ENCODE peak calls at places on chromosome 22, in six cellular contexts. W, H, Z, P, B and V are unnamed samples. For H3K4me1, the result is how much of the 10 kb centered on the place peaks cover.

GRCh38 chr22:32396746-32397145 is 15.3 kb downstream of the RTCB start:
- DNase-seq in W (no peak), H (peak), Z (no peak), P (no peak), B (no peak), V (no peak)

GRCh38 chr22:39898997-39899396 is 1.9 kb upstream of the GRAP2 start:
- DNase-seq in W (no peak), H (no peak), Z (no peak), P (no peak), B (no peak), V (no peak)

GRCh38 chr22:47107431-47107830 is 345.0 kb downstream of the TBC1D22A start:
- DNase-seq in W (no peak), H (no peak), Z (no peak), P (peak), B (no peak), V (no peak)

GRCh38 chr22:49237279-49237678 is 590.4 kb downstream of the BRD1 start:
- DNase-seq in W (no peak), H (no peak), Z (no peak), P (no peak), B (no peak), V (no peak)

GRCh38 chr22:50308986-50309600 is 1.6 kb upstream of the PLXNB2 start:
- DNase-seq in W (no peak), H (no peak), Z (no peak), P (no peak), B (no peak), V (peak)

GRCh38 chr22:39135092-39135896 is 17.2 kb downstream of the CBX7 start:
- DNase-seq in W (no peak), H (no peak), Z (peak), P (peak), B (no peak), V (peak)

GRCh38 chr22:46380069-46380468 is 44.6 kb downstream of the TRMU start:
- DNase-seq in W (no peak), H (no peak), Z (no peak), P (no peak), B (peak), V (no peak)

GRCh38 chr22:28560005-28560742 is 119.5 kb downstream of the TTC28 start:
- DNase-seq in W (no peak), H (no peak), Z (peak), P (peak), B (no peak), V (peak)

GRCh38 chr22:39174498-39175120 is 22.1 kb upstream of the CBX7 start:
- DNase-seq in W (peak), H (peak), Z (peak), P (peak), B (peak), V (peak)

GRCh38 chr22:19811211-19811621 is 43.5 kb downstream of the GNB1L start:
- DNase-seq in W (no peak), H (no peak), Z (no peak), P (no peak), B (peak), V (no peak)

GRCh38 chr22:11627798-11628650 is 3900.0 kb upstream of the OR11H1 start:
- DNase-seq in W (no peak), H (peak), Z (no peak), P (no peak), B (peak), V (no peak)

GRCh38 chr22:19764050-19764593 is 3.5 kb downstream of the TBX1 start:
- DNase-seq in W (no peak), H (no peak), Z (no peak), P (no peak), B (no peak), V (no peak)

GRCh38 chr22:29205598-29206371 is at the start of gene EMID1:
- DNase-seq in W (peak), H (peak), Z (peak), P (no peak), B (no peak), V (peak)

GRCh38 chr22:32653823-32654222 is 147.7 kb upstream of the TIMP3 start:
- DNase-seq in W (no peak), H (no peak), Z (no peak), P (no peak), B (no peak), V (no peak)

GRCh38 chr22:34045311-34045710 is 125.0 kb upstream of the LARGE1 start:
- DNase-seq in W (no peak), H (no peak), Z (no peak), P (no peak), B (no peak), V (no peak)

GRCh38 chr22:22974156-22974555 is 86.5 kb downstream of the IGLL5 start:
- DNase-seq in W (no peak), H (no peak), Z (no peak), P (no peak), B (no peak), V (no peak)

GRCh38 chr22:38513063-38513462 is 7.0 kb upstream of the DDX17 start:
- DNase-seq in W (no peak), H (no peak), Z (peak), P (no peak), B (no peak), V (no peak)

GRCh38 chr22:44623771-44624510 is 78.1 kb upstream of the PRR5 start:
- DNase-seq in W (no peak), H (no peak), Z (peak), P (peak), B (no peak), V (peak)

GRCh38 chr22:20205964-20206708 is 55.3 kb upstream of the CCDC188 start:
- DNase-seq in W (no peak), H (peak), Z (peak), P (peak), B (peak), V (peak)

GRCh38 chr22:26700462-26700861 is 43.1 kb downstream of the MIAT start:
- DNase-seq in W (no peak), H (no peak), Z (no peak), P (no peak), B (no peak), V (no peak)

GRCh38 chr22:29524440-29525191 is 28.9 kb downstream of the THOC5 start:
- DNase-seq in W (no peak), H (no peak), Z (peak), P (peak), B (no peak), V (peak)

GRCh38 chr22:28103596-28103995 is 184.5 kb upstream of the PITPNB start:
- DNase-seq in W (no peak), H (no peak), Z (no peak), P (peak), B (no peak), V (no peak)

GRCh38 chr22:48052621-48052890 is 1290.1 kb downstream of the TBC1D22A start:
- DNase-seq in W (no peak), H (peak), Z (no peak), P (no peak), B (no peak), V (no peak)

GRCh38 chr22:41480397-41480735 is 11.4 kb downstream of the ACO2 start:
- DNase-seq in W (no peak), H (no peak), Z (peak), P (peak), B (no peak), V (no peak)
- H3K4me1 ChIP-seq in W (under half), H (under half), Z (under half), P (under half), B (under half), V (under half)

DNA sequence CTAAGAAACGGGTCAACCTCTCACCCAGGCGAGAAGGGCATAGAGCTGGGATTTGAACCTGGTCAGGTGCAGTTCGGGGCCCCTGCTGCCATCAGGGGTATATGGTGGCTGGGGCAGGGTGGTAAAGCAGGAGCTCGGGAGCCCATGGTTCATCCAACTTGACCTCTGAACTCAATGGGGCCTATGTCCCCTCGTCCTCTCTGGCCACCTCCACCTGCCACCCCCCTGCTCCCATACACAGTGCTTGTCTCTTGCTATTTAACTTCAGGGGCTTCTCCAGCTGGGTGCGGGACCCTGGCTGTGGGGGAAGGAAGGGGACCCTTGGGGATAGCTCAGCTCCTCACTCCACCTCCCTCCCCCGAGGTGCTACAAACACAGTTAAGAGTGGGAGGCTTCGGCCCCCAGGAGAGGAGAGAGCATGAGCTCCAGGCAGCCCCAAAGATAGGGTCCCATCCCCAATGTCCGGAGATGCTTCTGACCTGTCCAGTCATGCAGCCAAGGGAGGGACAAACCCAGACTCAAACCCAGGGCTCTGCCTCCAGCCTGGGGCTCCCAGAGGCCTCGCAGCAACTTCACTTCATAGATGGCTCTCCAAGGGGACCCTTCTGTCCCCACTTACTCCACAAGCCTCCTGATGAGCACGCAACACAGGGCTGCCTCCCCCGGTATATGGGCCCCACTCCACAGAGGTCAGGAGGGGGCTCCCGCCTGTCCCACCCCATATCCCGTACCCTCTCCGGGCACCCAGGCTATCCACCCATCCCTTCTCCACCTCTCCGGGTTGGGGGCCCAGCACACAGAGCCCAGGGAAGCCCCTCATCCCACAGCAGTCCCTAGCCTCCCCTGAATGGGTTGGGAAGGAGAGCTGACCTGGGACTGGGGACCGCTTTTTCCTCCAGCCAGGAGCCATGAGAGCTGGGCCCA is 712 bp downstream of the IL2RB start:
- DNase-seq in W (no peak), H (no peak), Z (no peak), P (no peak), B (no peak), V (no peak)
- H3K4me1 ChIP-seq in W (under half), H (under half), Z (under half), P (under half), B (under half), V (under half)

GRCh38 chr22:24207264-24208011 is 26.2 kb downstream of the SUSD2 start:
- DNase-seq in W (no peak), H (no peak), Z (no peak), P (no peak), B (no peak), V (no peak)

GRCh38 chr22:24205438-24206189 is 24.3 kb downstream of the SUSD2 start:
- DNase-seq in W (no peak), H (no peak), Z (no peak), P (no peak), B (no peak), V (no peak)

GRCh38 chr22:24198682-24199052 is 17.4 kb downstream of the SUSD2 start:
- DNase-seq in W (no peak), H (no peak), Z (no peak), P (peak), B (no peak), V (no peak)

GRCh38 chr22:24200616-24201212 is 19.4 kb downstream of the SUSD2 start:
- DNase-seq in W (no peak), H (no peak), Z (no peak), P (peak), B (no peak), V (no peak)

DNA sequence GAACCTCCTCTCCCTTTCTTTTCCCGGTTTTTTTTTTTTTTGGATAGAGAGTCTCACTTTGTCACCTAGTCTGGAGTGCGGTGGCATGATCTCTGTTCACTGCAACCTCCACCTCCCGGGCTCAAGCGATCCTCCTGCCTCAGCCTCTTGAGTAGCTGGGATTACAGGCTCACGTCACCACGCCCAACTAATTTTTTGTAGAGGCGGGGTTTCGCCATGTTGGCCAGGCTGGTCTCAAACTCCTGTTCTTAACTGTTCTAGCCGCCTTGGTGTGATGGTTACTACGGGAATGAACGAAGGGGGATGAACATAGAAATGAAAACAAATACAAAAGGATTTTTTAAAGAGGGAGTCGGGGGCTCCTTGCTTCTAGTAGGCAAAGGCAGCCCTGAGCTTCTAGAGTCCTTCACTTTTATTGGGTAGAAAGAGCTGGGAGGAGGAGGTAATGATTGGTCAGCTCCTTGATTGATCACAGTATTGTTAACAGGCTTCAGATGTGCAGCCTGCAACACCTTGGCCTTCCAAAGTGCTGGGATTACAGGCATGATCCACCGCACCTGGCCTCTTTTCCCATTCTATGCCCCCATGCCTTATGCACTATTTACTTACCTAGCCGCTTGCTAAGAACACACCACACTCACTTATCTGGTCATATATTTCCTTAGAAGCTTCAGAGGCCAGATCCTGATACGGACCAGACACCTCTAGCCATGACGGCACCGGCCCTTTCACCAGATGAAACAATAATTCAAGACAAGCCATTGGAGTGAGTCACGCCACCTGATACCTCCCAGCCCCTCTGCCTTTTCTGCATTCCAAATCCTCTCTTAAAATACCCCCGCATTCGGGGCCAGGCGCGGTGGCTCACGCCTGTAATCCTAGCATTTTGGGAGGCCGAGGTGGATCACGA is 20.6 kb downstream of the SUSD2 start:
- DNase-seq in W (no peak), H (no peak), Z (no peak), P (no peak), B (no peak), V (no peak)
- H3K4me1 ChIP-seq in W (under half), H (under half), Z (under half), P (under half), B (under half), V (under half)

GRCh38 chr22:31284756-31285155 is 7.5 kb downstream of the PIK3IP1 start:
- DNase-seq in W (no peak), H (no peak), Z (no peak), P (no peak), B (no peak), V (no peak)
- H3K4me1 ChIP-seq in W (under half), H (under half), Z (under half), P (under half), B (under half), V (under half)